ENCODE peak calls at places on chromosomes 13 and 19, in nine cellular contexts. U is amygdala; X is ELF-1; D is NCI-H1417; Y is K562; N is stimulated activated naive CD8-positive, alpha-beta T cell treated with anti-CD3 and anti-CD28 coated beads, Interleukin-15, Interleukin-2, amounts not matched to agents 100 U/mL and 50 U/mL, for 24 hours; S is neural progenitor cell; O is fibroblast of lung; P is NCI-H774. V is an unnamed sample.

GRCh38 chr13:30224732-30225131 is 82.6 kb downstream of the KATNAL1 start:
- DNase-seq in U (no peak), X (no peak), D (no peak), Y (no peak), N (no peak), S (no peak), O (peak), P (no peak), V (no peak)

GRCh38 chr13:88424463-88424862 is 753.3 kb downstream of the SLITRK5 start:
- DNase-seq in U (no peak), X (no peak), D (no peak), Y (no peak), N (no peak), S (no peak), O (no peak), P (no peak), V (no peak)

GRCh38 chr13:113116206-113116800 is 6.3 kb upstream of the F10 start:
- DNase-seq in U (no peak), X (no peak), D (no peak), Y (no peak), N (peak), S (no peak), O (no peak), P (no peak), V (no peak)

GRCh38 chr13:110225609-110226008 is 81.3 kb downstream of the COL4A1 start:
- DNase-seq in U (no peak), X (no peak), D (no peak), Y (no peak), N (no peak), S (no peak), O (no peak), P (peak), V (no peak)

GRCh38 chr13:65309906-65310305 is 1920.2 kb downstream of the PCDH9 start:
- DNase-seq in U (no peak), X (no peak), D (no peak), Y (no peak), N (no peak), S (no peak), O (no peak), P (no peak), V (no peak)

GRCh38 chr13:50616101-50616500 is 227.4 kb downstream of the DLEU7 start:
- DNase-seq in U (no peak), X (no peak), D (no peak), Y (no peak), N (no peak), S (no peak), O (peak), P (no peak), V (no peak)

GRCh38 chr13:96958286-96958891 is 35.9 kb downstream of the OXGR1 start:
- DNase-seq in U (no peak), X (no peak), D (peak), Y (peak), N (no peak), S (peak), O (peak), P (peak), V (peak)

GRCh38 chr19:35204799-35205732 is 23.5 kb downstream of the FAM187B start:
- DNase-seq in U (no peak), X (peak), D (no peak), Y (no peak), N (peak), S (no peak), O (no peak), P (no peak), V (no peak)

V was measured in tibial nerve.